ENCODE peak calls at places on chromosome 4, in five cellular contexts. M is adrenal gland; O is effector memory CD4-positive, alpha-beta T cell; D is upper lobe of right lung; N is body of pancreas. C is an unnamed sample.

GRCh38 chr4:111499291-111499690 is 646.0 kb upstream of the FAM241A start:
- DNase-seq in M (no peak), O (no peak), D (no peak), N (no peak), C (no peak)

GRCh38 chr4:93617596-93617995 is 211.0 kb upstream of the ATOH1 start:
- DNase-seq in M (no peak), O (no peak), D (no peak), N (no peak), C (no peak)

GRCh38 chr4:81465668-81466357 is 5.9 kb downstream of the RASGEF1B start:
- DNase-seq in M (no peak), O (no peak), D (no peak), N (no peak), C (no peak)

GRCh38 chr4:183335369-183335940 is 13.2 kb upstream of the CLDN24 start:
- DNase-seq in M (no peak), O (no peak), D (peak; percentile 30), N (no peak), C (no peak)

GRCh38 chr4:144817081-144817480 is 171.1 kb downstream of the HHIP start:
- DNase-seq in M (no peak), O (no peak), D (no peak), N (no peak), C (no peak)

GRCh38 chr4:2341911-2342652 is 76.4 kb downstream of the ZFYVE28 start:
- DNase-seq in M (no peak), O (no peak), D (peak; percentile 25), N (no peak), C (no peak)

GRCh38 chr4:11105715-11106114 is 323.0 kb downstream of the HS3ST1 start:
- DNase-seq in M (no peak), O (no peak), D (no peak), N (no peak), C (no peak)

GRCh38 chr4:79198886-79199591 is 126.8 kb downstream of the NAA11 start:
- DNase-seq in M (no peak), O (no peak), D (no peak), N (no peak), C (no peak)

GRCh38 chr4:154044118-154044517 is 255.2 kb upstream of the SFRP2 start:
- DNase-seq in M (no peak), O (no peak), D (no peak), N (no peak), C (no peak)

GRCh38 chr4:3201718-3202702 is 46.9 kb upstream of the MSANTD1 start:
- DNase-seq in M (no peak), O (peak; percentile 64), D (no peak), N (no peak), C (no peak)

GRCh38 chr4:1009647-1010521 is 1.5 kb upstream of the FGFRL1 start:
- DNase-seq in M (peak; percentile 56), O (peak; percentile 71), D (peak; percentile 89), N (peak; percentile 84), C (peak; percentile 61)

GRCh38 chr4:83115656-83116285 is 1.2 kb upstream of the PLAC8 start:
- DNase-seq in M (no peak), O (no peak), D (no peak), N (no peak), C (no peak)

GRCh38 chr4:87679449-87680169 is 29.5 kb downstream of the DMP1 start:
- DNase-seq in M (peak; percentile 41), O (peak; percentile 2), D (no peak), N (peak; percentile 25), C (no peak)

DNA sequence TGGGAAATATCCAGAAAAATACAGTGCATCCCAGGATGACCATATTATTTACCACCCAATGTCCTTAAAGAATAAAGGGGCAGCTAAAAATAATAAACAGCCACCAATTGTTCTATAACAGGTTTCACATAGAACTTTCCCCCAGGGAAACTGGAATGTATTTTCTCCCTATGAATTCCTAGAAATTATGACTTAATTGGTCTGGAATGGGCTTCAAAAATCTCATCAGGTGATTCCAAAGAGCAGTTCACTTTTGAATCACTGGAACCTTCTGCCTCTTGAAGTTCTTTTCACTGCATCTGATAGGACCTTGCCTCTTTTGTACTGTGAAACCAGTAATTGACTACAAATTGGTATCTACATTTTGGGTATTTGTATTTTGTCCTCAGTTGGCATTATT is 119.3 kb downstream of the ZNF330 start:
- DNase-seq in M (no peak), O (no peak), D (no peak), N (no peak), C (no peak)
- H3K4me3 ChIP-seq in M (no peak overlapping the region), O (no peak overlapping the region), D (no peak overlapping the region), N (no peak overlapping the region), C (no peak overlapping the region)

DNA sequence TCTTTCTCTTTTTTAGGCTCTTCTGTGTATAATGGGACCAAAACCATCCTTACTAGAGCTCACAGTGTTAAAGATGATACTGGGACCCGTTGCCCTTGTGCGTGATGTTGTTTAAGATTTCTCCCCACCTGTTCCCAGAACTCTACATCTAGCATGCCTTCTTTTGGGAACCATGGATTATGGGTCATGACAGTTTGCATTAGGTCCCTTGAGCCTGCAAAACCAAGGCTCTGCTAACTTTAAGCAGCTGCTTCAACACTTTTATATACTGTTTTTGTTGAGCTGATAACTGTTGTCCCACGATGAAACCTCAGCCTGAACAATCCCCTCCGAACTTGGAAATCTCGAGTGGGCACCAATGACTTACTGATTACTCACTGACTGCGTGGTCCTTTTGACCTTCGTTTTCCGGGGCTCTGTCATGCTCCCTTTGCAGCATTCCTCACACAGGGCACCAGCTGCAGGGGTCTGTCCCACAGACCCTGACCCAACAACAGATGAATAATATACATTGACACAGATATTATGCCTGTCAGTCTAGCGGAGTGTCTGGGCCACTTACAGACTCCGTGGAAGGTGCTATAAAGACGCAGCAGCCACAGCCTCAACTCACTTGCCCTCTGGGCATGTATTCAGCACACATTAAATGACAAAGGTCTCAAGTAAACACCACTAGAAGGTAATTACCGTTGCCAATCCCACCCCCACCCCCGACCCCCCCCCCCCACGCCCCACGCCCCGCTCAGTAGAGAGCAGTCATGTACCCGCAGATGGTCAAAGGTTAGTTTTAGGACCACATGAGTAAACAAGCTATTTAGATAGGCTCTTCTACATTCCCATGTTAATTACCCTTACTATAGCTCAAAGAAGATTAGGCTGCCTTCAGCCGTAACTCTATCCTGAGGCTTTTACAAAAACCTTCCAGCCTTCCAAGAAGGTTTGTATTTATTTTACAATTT is 162.0 kb upstream of the WDFY3 start:
- DNase-seq in M (no peak), O (no peak), D (no peak), N (no peak), C (no peak)
- H3K27ac ChIP-seq in M (no peak overlapping the region), O (no peak overlapping the region), D (no peak overlapping the region), N (no peak overlapping the region), C (no peak overlapping the region)

GRCh38 chr4:20126906-20127305 is 124.8 kb upstream of the SLIT2 start:
- DNase-seq in M (no peak), O (no peak), D (no peak), N (no peak), C (no peak)

GRCh38 chr4:20127626-20128025 is 124.1 kb upstream of the SLIT2 start:
- DNase-seq in M (no peak), O (no peak), D (no peak), N (no peak), C (no peak)

GRCh38 chr4:20122198-20122988 is 129.3 kb upstream of the SLIT2 start:
- DNase-seq in M (no peak), O (no peak), D (no peak), N (no peak), C (no peak)

GRCh38 chr4:20124317-20125026 is 127.2 kb upstream of the SLIT2 start:
- DNase-seq in M (no peak), O (no peak), D (no peak), N (no peak), C (no peak)
- H3K4me3 ChIP-seq in M (no peak overlapping the region), O (no peak overlapping the region), D (no peak overlapping the region), N (no peak overlapping the region), C (no peak overlapping the region)

GRCh38 chr4:143441678-143442077 is 71.8 kb upstream of the SMARCA5 start:
- DNase-seq in M (no peak), O (no peak), D (no peak), N (no peak), C (no peak)
- H3K27ac ChIP-seq in M (no peak overlapping the region), O (no peak overlapping the region), D (no peak overlapping the region), N (no peak overlapping the region), C (no peak overlapping the region)

GRCh38 chr4:113693993-113694392 is 67.5 kb downstream of the CAMK2D start:
- DNase-seq in M (no peak), O (no peak), D (no peak), N (no peak), C (no peak)
- H3K4me3 ChIP-seq in M (no peak overlapping the region), O (no peak overlapping the region), D (no peak overlapping the region), N (no peak overlapping the region), C (no peak overlapping the region)

GRCh38 chr4:53455766-53456165 is 78.3 kb downstream of the FIP1L1 start:
- DNase-seq in M (no peak), O (no peak), D (no peak), N (no peak), C (peak; percentile 5)

GRCh38 chr4:53450773-53451172 is 73.3 kb downstream of the FIP1L1 start:
- DNase-seq in M (no peak), O (no peak), D (no peak), N (no peak), C (no peak)

GRCh38 chr4:53456178-53456577 is 78.7 kb downstream of the FIP1L1 start:
- DNase-seq in M (no peak), O (no peak), D (no peak), N (no peak), C (no peak)

GRCh38 chr4:53453385-53453784 is 75.9 kb downstream of the FIP1L1 start:
- DNase-seq in M (peak; percentile 13), O (no peak), D (no peak), N (no peak), C (no peak)
- H3K27ac ChIP-seq in M (no peak overlapping the region), O (no peak overlapping the region), D (no peak overlapping the region), N (no peak overlapping the region), C (no peak overlapping the region)

GRCh38 chr4:18051281-18051680 is 29.7 kb upstream of the LCORL start:
- DNase-seq in M (no peak), O (no peak), D (no peak), N (no peak), C (no peak)

GRCh38 chr4:18052158-18052557 is 30.6 kb upstream of the LCORL start:
- DNase-seq in M (no peak), O (no peak), D (no peak), N (no peak), C (no peak)

GRCh38 chr4:18050448-18050847 is 28.9 kb upstream of the LCORL start:
- DNase-seq in M (no peak), O (no peak), D (no peak), N (no peak), C (no peak)

DNA sequence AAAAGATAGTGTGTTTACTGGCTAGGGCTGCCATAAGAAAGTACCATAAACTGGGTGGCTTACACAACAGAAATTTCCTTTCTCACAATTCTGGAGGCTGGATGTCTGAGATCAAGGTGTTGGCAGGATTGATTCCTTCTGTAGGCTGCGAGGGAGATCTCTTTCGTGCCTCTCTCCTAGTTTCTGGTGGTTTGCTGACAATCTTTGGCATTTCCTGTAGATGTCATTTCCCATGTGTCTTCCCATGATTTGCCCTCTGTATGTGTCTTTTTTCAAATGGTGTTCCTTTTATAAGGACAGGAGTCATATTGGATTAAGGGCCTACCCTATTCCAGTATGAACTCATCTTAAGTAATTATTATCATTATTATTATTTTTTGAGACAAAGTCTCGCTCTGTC is 27.9 kb upstream of the LCORL start:
- DNase-seq in M (no peak), O (no peak), D (no peak), N (no peak), C (no peak)
- H3K4me3 ChIP-seq in M (no peak overlapping the region), O (no peak overlapping the region), D (no peak overlapping the region), N (no peak overlapping the region), C (no peak overlapping the region)